ENCODE peak calls at places on chromosomes 11 and 22, in seven cellular contexts. H, S, O, J, U, D and N are unnamed samples.
A peak's percentile ranks its signal among the peaks of the same experiment; 100 is the strongest.

GRCh38 chr22:50269573-50270301 is 443 bp downstream of the MAPK11 start:
- DNase-seq in H (peak; percentile 73), S (no peak), O (peak; percentile 27), J (no peak), U (no peak), D (no peak), N (peak; percentile 42)

GRCh38 chr11:108698844-108699642 is 34.2 kb downstream of the DDX10 start:
- DNase-seq in H (peak; percentile 51), S (no peak), O (no peak), J (no peak), U (no peak), D (no peak), N (peak; percentile 39)

GRCh38 chr11:58928082-58928574 is 11.2 kb upstream of the GLYATL1 start:
- DNase-seq in H (peak; percentile 39), S (no peak), O (no peak), J (no peak), U (no peak), D (no peak), N (peak; percentile 10)

GRCh38 chr11:57778318-57779037 is 16.9 kb downstream of the CTNND1 start:
- DNase-seq in H (peak; percentile 92), S (peak; percentile 88), O (peak; percentile 99), J (peak; percentile 92), U (peak; percentile 96), D (peak; percentile 89), N (peak; percentile 99)

GRCh38 chr11:112366777-112367176 is 106.1 kb upstream of the PLET1 start:
- DNase-seq in H (peak; percentile 42), S (no peak), O (peak; percentile 12), J (no peak), U (peak; percentile 60), D (no peak), N (no peak)

GRCh38 chr22:28883917-28884753 is 763 bp downstream of the ZNRF3 start:
- DNase-seq in H (peak; percentile 77), S (peak; percentile 18), O (peak; percentile 32), J (peak; percentile 66), U (peak; percentile 33), D (peak; percentile 12), N (no peak)

GRCh38 chr11:69312418-69313399 is 18.8 kb downstream of the MYEOV start:
- DNase-seq in H (no peak), S (no peak), O (no peak), J (no peak), U (peak; percentile 34), D (no peak), N (no peak)

GRCh38 chr22:22810018-22810427 is 77.6 kb upstream of the IGLL5 start:
- DNase-seq in H (no peak), S (peak; percentile 18), O (no peak), J (peak; percentile 80), U (peak; percentile 21), D (peak; percentile 36), N (peak; percentile 4)

GRCh38 chr22:46419754-46420571 is 84.4 kb downstream of the TRMU start:
- DNase-seq in H (no peak), S (no peak), O (no peak), J (no peak), U (no peak), D (no peak), N (no peak)

GRCh38 chr11:33674035-33674814 is 26.4 kb downstream of the C11orf91 start:
- DNase-seq in H (peak; percentile 78), S (no peak), O (no peak), J (no peak), U (no peak), D (no peak), N (peak; percentile 84)

GRCh38 chr11:13984616-13985474 is 22.3 kb downstream of the SPON1 start:
- DNase-seq in H (peak; percentile 88), S (no peak), O (peak; percentile 75), J (no peak), U (peak; percentile 89), D (no peak), N (peak; percentile 81)

GRCh38 chr11:35118906-35119305 is 20.1 kb upstream of the CD44 start:
- DNase-seq in H (no peak), S (no peak), O (no peak), J (no peak), U (no peak), D (no peak), N (no peak)

GRCh38 chr11:126483796-126484195 is 128.3 kb downstream of the ST3GAL4 start:
- DNase-seq in H (no peak), S (no peak), O (no peak), J (no peak), U (no peak), D (no peak), N (no peak)

GRCh38 chr11:30586251-30587144 is at the start of gene MPPED2:
- DNase-seq in H (peak; percentile 17), S (peak; percentile 49), O (no peak), J (peak; percentile 79), U (no peak), D (no peak), N (no peak)

GRCh38 chr11:794766-795637 is 3.1 kb downstream of the SLC25A22 start:
- DNase-seq in H (peak; percentile 64), S (no peak), O (no peak), J (no peak), U (no peak), D (no peak), N (no peak)

GRCh38 chr11:59186130-59186594 is 14.2 kb downstream of the DTX4 start:
- DNase-seq in H (peak; percentile 41), S (peak; percentile 41), O (peak; percentile 76), J (peak; percentile 68), U (no peak), D (peak; percentile 57), N (no peak)

GRCh38 chr11:114348200-114349191 is 51.8 kb downstream of the C11orf71 start:
- DNase-seq in H (peak; percentile 74), S (no peak), O (peak; percentile 92), J (peak; percentile 43), U (peak; percentile 81), D (peak; percentile 51), N (peak; percentile 33)

GRCh38 chr11:2361565-2361964 is 15.5 kb upstream of the CD81 start:
- DNase-seq in H (no peak), S (no peak), O (no peak), J (no peak), U (no peak), D (no peak), N (no peak)

GRCh38 chr22:30262917-30263741 is 3.5 kb downstream of the OSM start:
- DNase-seq in H (peak; percentile 68), S (no peak), O (peak; percentile 72), J (peak; percentile 86), U (peak; percentile 65), D (no peak), N (no peak)

GRCh38 chr11:72278911-72279310 is 34.9 kb upstream of the PHOX2A start:
- DNase-seq in H (peak; percentile 58), S (no peak), O (peak; percentile 62), J (no peak), U (peak; percentile 44), D (peak; percentile 4), N (peak; percentile 69)

GRCh38 chr22:21984793-21985192 is 2.2 kb upstream of the TOP3B start:
- DNase-seq in H (peak; percentile 44), S (no peak), O (peak; percentile 28), J (peak; percentile 83), U (peak; percentile 16), D (peak; percentile 19), N (no peak)

GRCh38 chr22:17826151-17826550 is 51.9 kb upstream of the BID start:
- DNase-seq in H (no peak), S (no peak), O (no peak), J (no peak), U (no peak), D (no peak), N (no peak)

GRCh38 chr11:75627879-75628668 is 40.8 kb downstream of the MAP6 start:
- DNase-seq in H (peak; percentile 57), S (no peak), O (no peak), J (peak; percentile 53), U (no peak), D (no peak), N (peak; percentile 37)

GRCh38 chr11:59818572-59818971 is 8.0 kb upstream of the MRPL16 start:
- DNase-seq in H (no peak), S (no peak), O (no peak), J (no peak), U (no peak), D (no peak), N (no peak)

GRCh38 chr11:130606781-130607511 is 158.5 kb downstream of the ADAMTS15 start:
- DNase-seq in H (peak; percentile 47), S (no peak), O (peak; percentile 49), J (no peak), U (peak; percentile 60), D (no peak), N (no peak)

GRCh38 chr22:46373166-46373565 is 37.7 kb downstream of the TRMU start:
- DNase-seq in H (no peak), S (no peak), O (no peak), J (no peak), U (no peak), D (no peak), N (no peak)

GRCh38 chr22:47780281-47780875 is 1017.9 kb downstream of the TBC1D22A start:
- DNase-seq in H (no peak), S (no peak), O (no peak), J (no peak), U (no peak), D (no peak), N (no peak)
- H3K9me3 ChIP-seq in H (no peaks in the 10 kb centered on the region), S (peaks cover 2% of the 10 kb centered on the region), O (no peaks in the 10 kb centered on the region), J (no peaks in the 10 kb centered on the region), U (peaks cover 2% of the 10 kb centered on the region), D (peaks cover 5% of the 10 kb centered on the region), N (peaks cover 23% of the 10 kb centered on the region)

GRCh38 chr11:123083623-123084029 is 21.7 kb upstream of the HSPA8 start:
- DNase-seq in H (peak; percentile 97), S (peak; percentile 51), O (peak; percentile 100), J (no peak), U (peak; percentile 98), D (peak; percentile 85), N (peak; percentile 95)
- H3K4me2 ChIP-seq in H (peak overlapping the region; percentile 31), S (peak overlapping the region; percentile 42), O (peak overlapping the region; percentile 52), J (no peak overlapping the region), U (no peak overlapping the region), D (peak overlapping the region; percentile 46), N (peak overlapping the region; percentile 40)

DNA sequence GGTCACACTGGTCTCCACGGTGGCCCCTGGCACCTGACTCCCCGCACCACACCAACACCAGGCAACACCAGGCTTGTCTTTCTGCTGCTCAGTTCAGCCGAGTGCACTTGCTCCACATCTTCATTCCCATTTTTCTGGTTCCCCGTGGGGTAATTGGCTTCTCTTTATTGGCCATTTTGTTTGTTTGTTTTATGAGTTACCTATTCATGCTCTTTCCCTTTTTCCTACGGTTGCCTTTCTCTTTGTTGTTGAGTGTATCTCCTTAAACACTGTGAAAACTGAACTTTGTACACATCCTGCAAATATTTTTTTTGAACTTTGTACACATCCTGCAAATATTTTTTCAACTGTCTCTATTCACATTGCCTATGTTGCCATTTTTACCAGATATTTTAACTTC is 834.0 kb downstream of the BRD1 start:
- DNase-seq in H (no peak), S (no peak), O (no peak), J (peak; percentile 15), U (no peak), D (no peak), N (no peak)
- H3K9me3 ChIP-seq in H (no peaks in the 10 kb centered on the region), S (no peaks in the 10 kb centered on the region), O (no peaks in the 10 kb centered on the region), J (no peaks in the 10 kb centered on the region), U (no peaks in the 10 kb centered on the region), D (no peaks in the 10 kb centered on the region), N (no peaks in the 10 kb centered on the region)

GRCh38 chr11:93869830-93870229 is 19.4 kb upstream of the VSTM5 start:
- DNase-seq in H (no peak), S (no peak), O (no peak), J (no peak), U (no peak), D (no peak), N (no peak)

GRCh38 chr11:93875637-93876036 is 25.2 kb upstream of the VSTM5 start:
- DNase-seq in H (no peak), S (no peak), O (no peak), J (no peak), U (no peak), D (no peak), N (no peak)

GRCh38 chr11:93870616-93871015 is 20.2 kb upstream of the VSTM5 start:
- DNase-seq in H (no peak), S (no peak), O (no peak), J (no peak), U (no peak), D (no peak), N (no peak)

GRCh38 chr11:93871521-93871920 is 21.1 kb upstream of the VSTM5 start:
- DNase-seq in H (no peak), S (no peak), O (no peak), J (no peak), U (no peak), D (no peak), N (no peak)
- H3K4me2 ChIP-seq in H (no peak overlapping the region), S (no peak overlapping the region), O (no peak overlapping the region), J (no peak overlapping the region), U (no peak overlapping the region), D (no peak overlapping the region), N (no peak overlapping the region)